ENCODE peak calls at places on chromosomes 5 and 9, in four cellular contexts. J, A, L and H are unnamed samples.

GRCh38 chr9:95721132-95721531 is 154.4 kb upstream of the ERCC6L2 start:
- DNase-seq in J (no peak), A (no peak), L (no peak), H (no peak)

GRCh38 chr5:107361945-107362344 is 308.8 kb downstream of the EFNA5 start:
- DNase-seq in J (peak; percentile 21), A (no peak), L (no peak), H (peak; percentile 91)

GRCh38 chr5:145554399-145554798 is 280.7 kb downstream of the PRELID2 start:
- DNase-seq in J (peak; percentile 73), A (no peak), L (no peak), H (peak; percentile 63)

GRCh38 chr9:95102001-95102433 is 215.5 kb downstream of the FANCC start:
- DNase-seq in J (no peak), A (no peak), L (no peak), H (peak; percentile 98)

GRCh38 chr9:125238915-125239446 is 2.2 kb downstream of the HSPA5 start:
- DNase-seq in J (no peak), A (no peak), L (no peak), H (no peak)

GRCh38 chr9:2727966-2728613 is 10.8 kb downstream of the KCNV2 start:
- DNase-seq in J (peak; percentile 71), A (no peak), L (no peak), H (peak; percentile 71)

GRCh38 chr9:128285033-128285784 is 9.1 kb downstream of the SWI5 start:
- DNase-seq in J (no peak), A (no peak), L (no peak), H (no peak)

GRCh38 chr9:79571309-79572031 is at the start of gene TLE4:
- DNase-seq in J (peak; percentile 100), A (peak; percentile 100), L (peak; percentile 100), H (peak; percentile 100)

GRCh38 chr9:2227468-2227867 is 212.3 kb downstream of the SMARCA2 start:
- DNase-seq in J (peak; percentile 67), A (no peak), L (no peak), H (peak; percentile 28)

GRCh38 chr5:132753135-132753987 is 6.1 kb downstream of the CCNI2 start:
- DNase-seq in J (no peak), A (peak; percentile 46), L (peak; percentile 83), H (peak; percentile 21)

GRCh38 chr5:146897061-146897460 is 18.5 kb upstream of the PPP2R2B start:
- DNase-seq in J (no peak), A (no peak), L (no peak), H (no peak)

GRCh38 chr9:77820293-77820954 is 172.3 kb upstream of the GNA14 start:
- DNase-seq in J (peak; percentile 83), A (no peak), L (no peak), H (peak; percentile 62)
- H3K4me3 ChIP-seq in J (no peak overlapping the region), A (no peak overlapping the region), L (no peak overlapping the region), H (no peak overlapping the region)

GRCh38 chr9:131442351-131442750 is 48.5 kb downstream of the PRRC2B start:
- DNase-seq in J (no peak), A (peak; percentile 58), L (no peak), H (no peak)
- H3K4me3 ChIP-seq in J (no peak overlapping the region), A (no peak overlapping the region), L (no peak overlapping the region), H (no peak overlapping the region)

GRCh38 chr5:124418390-124418789 is 328.0 kb downstream of the ZNF608 start:
- DNase-seq in J (no peak), A (no peak), L (no peak), H (no peak)
- H3K4me3 ChIP-seq in J (no peak overlapping the region), A (no peak overlapping the region), L (no peak overlapping the region), H (no peak overlapping the region)

GRCh38 chr5:95838001-95838520 is 15.5 kb upstream of the GLRX start:
- DNase-seq in J (no peak), A (no peak), L (peak; percentile 81), H (no peak)

GRCh38 chr5:95837492-95837891 is 15.0 kb upstream of the GLRX start:
- DNase-seq in J (no peak), A (no peak), L (peak; percentile 50), H (no peak)

GRCh38 chr5:95838552-95838951 is 16.0 kb upstream of the GLRX start:
- DNase-seq in J (no peak), A (no peak), L (no peak), H (no peak)

GRCh38 chr5:95836544-95836943 is 14.0 kb upstream of the GLRX start:
- DNase-seq in J (no peak), A (no peak), L (no peak), H (no peak)

DNA sequence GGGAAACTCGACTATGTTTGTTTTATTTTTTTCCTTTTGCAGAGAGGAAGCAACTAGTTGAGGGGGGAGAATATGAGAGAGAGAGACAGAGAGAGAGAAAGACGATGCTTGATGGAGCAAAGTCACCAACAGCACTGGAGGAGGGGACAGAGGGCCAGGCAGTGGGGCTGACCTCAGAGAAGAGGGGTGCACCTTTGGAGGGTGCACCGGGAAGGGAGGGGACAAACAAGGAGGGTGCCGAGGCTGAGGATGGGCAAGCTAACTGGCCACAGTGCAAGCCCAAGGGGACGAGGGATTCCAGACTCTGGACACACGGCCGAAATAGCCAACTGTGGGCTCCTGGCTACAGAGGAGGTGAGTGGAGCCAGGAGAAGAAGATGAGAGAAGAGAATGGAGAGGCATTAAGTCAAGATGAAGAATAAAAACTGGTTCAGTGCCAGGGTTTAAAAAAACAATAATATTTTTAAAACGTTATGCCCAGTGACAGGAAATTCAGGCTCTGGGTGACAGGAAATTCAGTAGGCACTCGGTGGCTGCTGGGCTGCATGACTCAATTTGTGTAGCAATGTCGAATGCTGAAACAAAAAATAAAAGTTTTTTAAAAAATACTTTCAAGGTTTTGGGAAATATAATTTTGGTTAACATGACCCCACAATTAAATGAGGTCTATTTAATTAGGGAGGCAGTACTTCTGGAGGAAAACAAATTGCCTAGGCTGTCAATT is 13.3 kb upstream of the GLRX start:
- DNase-seq in J (no peak), A (no peak), L (peak; percentile 87), H (no peak)
- H3K4me3 ChIP-seq in J (no peak overlapping the region), A (peak overlapping the region; percentile 78), L (no peak overlapping the region), H (no peak overlapping the region)

GRCh38 chr5:90421136-90421535 is 11.6 kb upstream of the CETN3 start:
- DNase-seq in J (peak; percentile 6), A (no peak), L (no peak), H (no peak)

GRCh38 chr5:90424245-90424644 is 14.7 kb upstream of the CETN3 start:
- DNase-seq in J (no peak), A (no peak), L (no peak), H (no peak)
- H3K4me3 ChIP-seq in J (no peak overlapping the region), A (no peak overlapping the region), L (no peak overlapping the region), H (no peak overlapping the region)

GRCh38 chr5:58317808-58318207 is 142.1 kb downstream of the PLK2 start:
- DNase-seq in J (peak; percentile 3), A (no peak), L (no peak), H (no peak)
- H3K4me3 ChIP-seq in J (no peak overlapping the region), A (no peak overlapping the region), L (no peak overlapping the region), H (no peak overlapping the region)

DNA sequence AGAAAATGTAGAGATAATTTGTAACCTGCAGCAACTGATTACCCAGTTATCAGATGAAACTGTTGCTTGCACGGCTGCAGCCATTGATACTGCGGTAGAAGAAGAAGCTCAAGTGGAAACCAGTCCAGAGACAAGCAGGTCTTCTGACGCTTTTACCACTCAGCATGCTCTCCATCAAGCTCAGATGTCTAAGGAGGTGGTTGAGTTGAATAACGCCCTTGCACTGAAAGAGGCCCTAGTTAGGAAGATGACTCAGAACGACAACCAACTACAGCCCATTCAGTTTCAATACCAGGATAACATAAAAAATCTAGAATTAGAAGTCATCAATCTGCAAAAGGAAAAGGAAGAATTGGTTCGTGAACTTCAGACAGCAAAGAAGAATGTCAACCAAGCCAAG is 1.7 kb downstream of the KIF4B start:
- DNase-seq in J (no peak), A (no peak), L (no peak), H (no peak)
- H3K4me3 ChIP-seq in J (no peak overlapping the region), A (no peak overlapping the region), L (no peak overlapping the region), H (no peak overlapping the region)

GRCh38 chr5:176535101-176535654 is 2.0 kb downstream of the RNF44 start:
- DNase-seq in J (peak; percentile 24), A (peak; percentile 80), L (no peak), H (peak; percentile 56)

GRCh38 chr5:176533390-176533789 is 3.8 kb downstream of the RNF44 start:
- DNase-seq in J (no peak), A (no peak), L (no peak), H (no peak)

GRCh38 chr5:176535655-176536131 is 1.5 kb downstream of the RNF44 start:
- DNase-seq in J (no peak), A (no peak), L (no peak), H (no peak)

GRCh38 chr5:176533894-176534611 is 3.1 kb downstream of the RNF44 start:
- DNase-seq in J (peak; percentile 36), A (peak; percentile 78), L (no peak), H (peak; percentile 51)

DNA sequence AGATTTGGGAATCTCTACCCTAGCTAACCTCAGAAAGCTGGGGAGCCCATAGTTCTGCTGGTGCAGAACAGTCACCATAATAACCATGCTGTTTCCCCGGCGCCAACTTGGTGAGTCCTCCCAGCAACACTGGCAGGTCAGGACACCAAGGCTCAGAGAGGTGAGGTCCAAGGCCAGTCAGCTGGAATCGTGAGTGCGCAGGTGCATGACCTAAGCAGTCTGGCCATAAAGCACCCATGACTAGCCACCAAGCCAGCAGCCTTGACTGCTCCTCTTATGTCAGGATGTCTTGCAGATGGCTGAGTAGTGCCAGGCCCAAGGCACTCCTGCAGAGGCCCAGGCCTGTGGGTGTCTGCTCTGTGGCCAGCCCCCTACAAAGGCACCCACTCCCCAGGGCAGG is 2.6 kb downstream of the RNF44 start:
- DNase-seq in J (no peak), A (peak; percentile 82), L (no peak), H (no peak)
- H3K4me3 ChIP-seq in J (no peak overlapping the region), A (peak overlapping the region; percentile 90), L (no peak overlapping the region), H (peak overlapping the region; percentile 10)

GRCh38 chr5:86617309-86617755 is 409 bp upstream of the COX7C start:
- DNase-seq in J (no peak), A (no peak), L (no peak), H (no peak)
- H3K4me3 ChIP-seq in J (no peak overlapping the region), A (no peak overlapping the region), L (no peak overlapping the region), H (no peak overlapping the region)